ENCODE peak calls at places on chromosomes 1 and 21, in five cellular contexts. I is uterus, F is DND-41, H is adrenal gland, P is endodermal cell. K is an unnamed sample.

GRCh38 chr1:108715932-108716331 is 3.2 kb downstream of the FNDC7 start:
- DNase-seq in H (no peak), F (no peak), P (no peak), I (no peak), K (no peak)

GRCh38 chr1:21050031-21050430 is 126.7 kb downstream of the EIF4G3 start:
- DNase-seq in H (no peak), I (no peak), F (no peak), P (no peak), K (no peak)

GRCh38 chr1:22166439-22166838 is 23.5 kb upstream of the WNT4 start:
- DNase-seq in I (no peak), P (no peak), H (no peak), F (no peak), K (no peak)

GRCh38 chr1:60000625-60001024 is 72.9 kb downstream of the C1orf87 start:
- DNase-seq in F (no peak), H (no peak), I (no peak), P (no peak), K (no peak)

GRCh38 chr1:5909576-5910275 is 82.5 kb downstream of the NPHP4 start:
- DNase-seq in P (peak), F (no peak), I (no peak), H (no peak), K (no peak)

GRCh38 chr21:16072692-16073091 is 342.9 kb downstream of the USP25 start:
- DNase-seq in P (no peak), F (no peak), H (no peak), I (peak), K (no peak)

GRCh38 chr1:16122361-16122881 is 33.4 kb downstream of the EPHA2 start:
- DNase-seq in F (no peak), I (no peak), H (no peak), P (peak), K (no peak)

GRCh38 chr1:117770981-117771531 is 158.4 kb downstream of the GDAP2 start:
- DNase-seq in H (no peak), P (no peak), F (no peak), I (no peak), K (no peak)

GRCh38 chr1:100036718-100037664 is 67.2 kb downstream of the SLC35A3 start:
- DNase-seq in I (no peak), P (peak), F (no peak), H (peak), K (no peak)

GRCh38 chr1:11294951-11295350 is 22.0 kb downstream of the UBIAD1 start:
- DNase-seq in H (no peak), P (no peak), I (no peak), F (no peak), K (no peak)

GRCh38 chr1:154975409-154976205 is 1.1 kb downstream of the CKS1B start:
- DNase-seq in H (peak), P (peak), F (peak), I (peak), K (peak)

GRCh38 chr1:65832296-65832695 is 39.6 kb downstream of the PDE4B start:
- DNase-seq in H (no peak), P (no peak), I (no peak), F (no peak), K (no peak)

GRCh38 chr1:152912471-152912870 is 4.1 kb downstream of the IVL start:
- DNase-seq in F (no peak), H (no peak), P (no peak), I (no peak), K (no peak)

GRCh38 chr21:41425954-41426655 is at the start of gene MX1:
- DNase-seq in I (peak), H (peak), F (peak), P (peak), K (peak)

GRCh38 chr1:237108299-237109040 is 66.5 kb downstream of the RYR2 start:
- DNase-seq in I (no peak), P (peak), F (no peak), H (no peak), K (no peak)

GRCh38 chr1:24309762-24310485 is 9.2 kb upstream of the GRHL3 start:
- DNase-seq in F (no peak), H (no peak), I (no peak), P (no peak), K (no peak)

GRCh38 chr1:148334339-148335130 is 148.6 kb downstream of the PPIAL4G start:
- DNase-seq in P (peak), F (peak), H (peak), I (peak), K (peak)

DNA sequence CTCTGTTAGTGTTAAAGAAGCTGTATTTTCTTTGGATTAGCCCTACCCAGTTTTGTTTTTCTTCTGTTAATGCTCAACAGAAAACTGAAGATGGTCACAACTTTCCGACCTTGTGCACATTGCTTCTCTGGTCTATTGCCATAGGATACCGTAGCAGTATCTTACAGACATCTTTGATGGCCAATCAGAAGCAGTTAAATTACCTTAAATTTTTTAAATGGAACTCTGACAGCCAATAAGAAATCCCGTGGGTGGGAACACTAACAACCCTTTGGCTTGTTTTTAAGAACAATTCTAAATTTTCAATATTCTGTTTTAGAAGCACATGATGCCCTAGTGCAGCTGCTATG is 17.2 kb downstream of the NFYC start:
- DNase-seq in I (no peak), P (no peak), F (no peak), H (no peak), K (no peak)
- H3K27ac ChIP-seq in I (peak), P (peak), F (peak), H (peak), K (peak)

GRCh38 chr1:2155788-2156187 is 38.8 kb downstream of the FAAP20 start:
- DNase-seq in I (no peak), H (no peak), P (no peak), F (no peak), K (no peak)

GRCh38 chr1:2151906-2152305 is 42.7 kb downstream of the FAAP20 start:
- DNase-seq in H (no peak), F (no peak), I (no peak), P (no peak), K (no peak)

GRCh38 chr1:2155147-2155598 is 39.4 kb downstream of the FAAP20 start:
- DNase-seq in I (no peak), H (no peak), F (no peak), P (no peak), K (no peak)

GRCh38 chr1:2152914-2153313 is 41.7 kb downstream of the FAAP20 start:
- DNase-seq in F (no peak), P (no peak), I (no peak), H (no peak), K (no peak)

GRCh38 chr1:2154022-2154421 is 40.5 kb downstream of the FAAP20 start:
- DNase-seq in I (no peak), F (no peak), P (no peak), H (no peak), K (no peak)
- H3K27ac ChIP-seq in I (no peak), F (no peak), P (no peak), H (no peak), K (no peak)

DNA sequence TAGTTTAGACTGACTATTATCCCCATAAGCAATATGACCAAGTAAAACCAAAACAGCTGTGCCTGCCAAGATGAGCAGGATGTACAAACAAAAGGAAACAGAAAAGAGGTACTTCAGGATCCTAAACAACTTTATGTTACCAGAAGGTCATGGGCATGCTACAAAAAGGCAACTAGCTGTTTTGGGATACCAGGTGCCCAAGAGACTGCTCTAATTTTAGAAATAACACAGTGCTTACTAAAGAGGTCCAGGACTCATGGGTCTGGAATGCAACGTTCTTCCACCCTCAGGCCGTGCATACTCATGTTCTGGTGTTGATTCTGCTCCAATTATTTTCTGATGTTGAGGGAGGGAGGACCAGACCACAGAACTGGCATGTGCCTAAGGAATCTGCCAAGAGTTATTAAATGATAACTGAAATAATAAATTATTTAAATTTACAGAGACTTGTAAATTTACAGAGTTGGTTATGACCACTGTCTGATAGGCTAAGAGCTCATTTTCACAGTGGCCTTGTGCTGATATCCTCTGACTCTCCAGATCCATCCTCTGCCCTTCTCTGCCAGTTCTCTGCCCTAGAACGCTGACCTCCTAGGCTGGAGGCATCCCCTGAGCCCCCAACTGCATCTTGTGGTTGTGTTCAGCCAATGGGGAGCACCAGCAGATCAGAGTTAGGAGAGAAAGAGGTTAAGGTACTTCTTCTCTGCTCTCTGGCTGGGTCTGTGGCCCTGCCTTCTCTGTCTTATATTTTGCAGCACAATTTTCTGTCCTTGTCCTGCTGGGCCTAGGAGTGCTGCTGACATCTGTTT is 37.7 kb upstream of the BCL10 start:
- DNase-seq in H (peak), I (no peak), P (no peak), F (no peak), K (peak)
- H3K27ac ChIP-seq in H (no peak), I (peak), P (no peak), F (no peak), K (peak)

DNA sequence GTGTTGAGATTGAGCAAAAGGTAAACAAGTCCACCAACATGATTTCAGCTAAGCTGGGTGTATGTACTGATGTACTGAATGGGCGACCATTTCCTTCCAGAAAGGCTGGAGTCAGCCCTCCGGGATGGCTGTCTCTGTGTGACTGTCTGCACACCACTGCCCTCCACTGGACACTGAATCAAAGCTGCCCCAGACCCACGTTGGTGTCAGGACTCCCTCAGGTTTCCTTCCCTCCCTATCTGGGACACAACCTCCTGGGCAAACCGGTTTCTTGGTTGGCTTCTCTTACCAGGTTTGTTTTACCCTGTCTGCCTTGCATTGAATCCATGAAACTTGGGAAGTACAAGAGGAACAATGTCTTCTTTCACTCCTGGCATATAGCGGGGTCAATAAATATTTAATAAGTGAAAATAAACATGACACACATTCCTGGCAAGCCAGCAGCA is 5.3 kb upstream of the SRP9 start:
- DNase-seq in I (peak), H (peak), P (peak), F (peak), K (peak)
- H3K27ac ChIP-seq in I (peak), H (peak), P (no peak), F (no peak), K (peak)

DNA sequence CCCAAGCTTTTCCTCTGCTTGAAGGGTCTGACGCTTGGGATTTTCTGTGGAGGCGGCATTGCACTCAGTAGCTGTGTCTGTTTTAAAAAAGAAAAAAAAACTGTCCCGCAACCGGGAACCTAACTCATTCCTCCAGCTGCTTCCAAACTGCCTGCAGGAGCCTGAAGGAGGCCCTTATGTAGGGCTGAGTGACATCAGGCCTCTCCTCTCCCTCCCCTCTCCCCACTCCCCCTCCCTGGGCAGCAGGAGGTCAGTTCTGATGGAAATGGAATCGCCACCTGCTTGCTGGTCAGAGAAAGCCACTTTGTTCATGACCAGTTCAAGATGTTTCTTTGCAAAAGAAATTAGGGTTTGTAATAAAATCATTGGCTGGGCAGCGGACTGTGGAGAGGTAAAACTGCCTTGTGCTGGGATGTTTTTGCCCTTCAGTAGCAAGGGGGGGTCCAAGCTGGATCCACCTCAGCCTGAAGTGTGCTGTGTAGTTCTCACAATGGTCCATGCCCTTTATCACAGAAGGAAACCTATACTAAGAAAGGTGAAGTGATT is at the start of gene MAP1LC3C:
- DNase-seq in I (no peak), P (peak), H (no peak), F (no peak), K (no peak)
- H3K27ac ChIP-seq in I (no peak), P (no peak), H (no peak), F (no peak), K (no peak)

DNA sequence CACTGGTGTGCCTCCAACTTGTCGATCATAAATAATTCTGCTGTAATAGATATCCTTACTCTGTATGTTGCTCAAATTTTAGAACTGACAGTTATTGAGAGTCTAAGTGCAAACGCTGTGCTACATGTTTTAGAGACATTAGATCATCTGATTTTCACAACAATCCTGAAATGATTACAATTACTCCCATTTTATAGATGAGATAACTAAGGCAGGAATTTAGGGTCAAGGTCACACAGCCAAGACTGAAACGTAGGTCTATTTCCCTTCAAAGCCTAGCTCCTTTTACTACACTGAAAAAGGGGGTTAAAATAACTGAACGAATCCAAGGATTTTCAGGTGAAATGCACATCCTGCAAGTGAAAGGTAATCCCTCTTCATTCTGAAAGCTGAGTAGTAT is 2.7 kb upstream of the DCAF6 start:
- DNase-seq in H (no peak), F (no peak), I (no peak), P (no peak), K (no peak)
- H3K27ac ChIP-seq in H (peak), F (no peak), I (peak), P (no peak), K (peak)

GRCh38 chr1:184888505-184888904 is 85.8 kb downstream of the NIBAN1 start:
- DNase-seq in F (no peak), I (no peak), H (peak), P (no peak), K (no peak)
- H3K27ac ChIP-seq in F (no peak), I (peak), H (peak), P (no peak), K (peak)

GRCh38 chr1:219381396-219381795 is 207.7 kb downstream of the LYPLAL1 start:
- DNase-seq in H (no peak), I (no peak), F (no peak), P (no peak), K (no peak)

GRCh38 chr1:219374636-219375035 is 201.0 kb downstream of the LYPLAL1 start:
- DNase-seq in I (no peak), H (no peak), F (no peak), P (no peak), K (no peak)

GRCh38 chr1:219380463-219380862 is 206.8 kb downstream of the LYPLAL1 start:
- DNase-seq in F (no peak), P (no peak), I (no peak), H (no peak), K (no peak)

GRCh38 chr1:219383273-219383672 is 209.6 kb downstream of the LYPLAL1 start:
- DNase-seq in P (no peak), H (no peak), I (no peak), F (no peak), K (no peak)

GRCh38 chr1:219379691-219380090 is 206.0 kb downstream of the LYPLAL1 start:
- DNase-seq in P (no peak), I (no peak), H (no peak), F (no peak), K (no peak)
- H3K27ac ChIP-seq in P (no peak), I (no peak), H (no peak), F (no peak), K (no peak)